ENCODE peak calls at places on chromosomes 5 and 9, in seven cellular contexts. N is GM03348; T is naive thymus-derived CD8-positive, alpha-beta T cell; S is NCI-H1417; U is T-helper 9 cell; Y is lung microvascular endothelial cell; R is iris pigment epithelial cell. O is an unnamed sample.

GRCh38 chr9:83219154-83219923 is 156.4 kb upstream of the RASEF start:
- DNase-seq in N (peak), T (no peak), S (peak), U (no peak), Y (peak), R (peak), O (no peak)

GRCh38 chr9:127912882-127913281 is 4.0 kb downstream of the ST6GALNAC4 start:
- DNase-seq in N (no peak), T (no peak), S (peak), U (no peak), Y (no peak), R (no peak), O (no peak)

GRCh38 chr5:174221454-174221853 is 175.9 kb downstream of the NSG2 start:
- DNase-seq in N (no peak), T (no peak), S (no peak), U (no peak), Y (no peak), R (no peak), O (no peak)

GRCh38 chr5:133702773-133703770 is 90.7 kb upstream of the FSTL4 start:
- DNase-seq in N (no peak), T (no peak), S (no peak), U (no peak), Y (no peak), R (no peak), O (no peak)

GRCh38 chr5:113178073-113178779 is 201.6 kb downstream of the DCP2 start:
- DNase-seq in N (no peak), T (no peak), S (no peak), U (no peak), Y (no peak), R (no peak), O (no peak)

GRCh38 chr9:124453586-124454191 is 3.4 kb downstream of the ADGRD2 start:
- DNase-seq in N (no peak), T (no peak), S (no peak), U (no peak), Y (no peak), R (no peak), O (no peak)

GRCh38 chr5:138000102-138000723 is 32.7 kb downstream of the FAM13B start:
- DNase-seq in N (no peak), T (no peak), S (no peak), U (no peak), Y (no peak), R (peak), O (no peak)

GRCh38 chr9:34630402-34631154 is 1.7 kb upstream of the ARID3C start:
- DNase-seq in N (no peak), T (no peak), S (no peak), U (no peak), Y (no peak), R (no peak), O (no peak)

GRCh38 chr9:130541533-130541932 is 37.8 kb upstream of the FUBP3 start:
- DNase-seq in N (no peak), T (no peak), S (no peak), U (no peak), Y (no peak), R (no peak), O (no peak)

O was measured in CD4-positive, alpha-beta memory T cell.